ENCODE peak calls at places on chromosomes 7 and 10, in seven cellular contexts. V is NCI-H1092; I is Caki2; M is GM23248; W is NCI-H2081; F is activated naive CD8-positive, alpha-beta T cell treated with anti-CD3 and anti-CD28 coated beads, Interleukin-2, amount 10 ng/mL, durations not matched to agents 7 days and 5 days; J is KG1. D is an unnamed sample.
A peak's percentile ranks its signal among the peaks of the same experiment; 100 is the strongest.

GRCh38 chr7:150988230-150989226 is 2.3 kb upstream of the NOS3 start:
- DNase-seq in V (peak; percentile 79), M (peak; percentile 43), W (peak; percentile 89), F (peak; percentile 79), I (no peak), J (no peak), D (peak; percentile 93)

GRCh38 chr10:107814865-107815487 is 650.5 kb upstream of the SORCS1 start:
- DNase-seq in F (no peak), V (no peak), J (peak; percentile 29), M (peak; percentile 82), I (peak; percentile 40), W (peak; percentile 13), D (peak; percentile 74)

GRCh38 chr10:79295593-79295992 is 51.7 kb upstream of the PPIF start:
- DNase-seq in I (no peak), M (no peak), F (no peak), W (no peak), V (no peak), J (no peak), D (no peak)

GRCh38 chr10:91043173-91043910 is 122.5 kb upstream of the ANKRD1 start:
- DNase-seq in V (peak; percentile 2), M (peak; percentile 35), I (peak; percentile 11), J (no peak), F (no peak), W (peak; percentile 5), D (no peak)

GRCh38 chr7:114901771-114902170 is 20.1 kb upstream of the MDFIC start:
- DNase-seq in M (peak; percentile 43), I (no peak), V (no peak), J (no peak), W (no peak), F (no peak), D (no peak)

GRCh38 chr10:24778298-24778697 is 54.6 kb upstream of the ARHGAP21 start:
- DNase-seq in W (no peak), M (no peak), V (no peak), J (no peak), I (no peak), F (no peak), D (no peak)

GRCh38 chr10:103917326-103918052 is 495 bp downstream of the STN1 start:
- DNase-seq in F (peak; percentile 50), I (no peak), M (peak; percentile 76), V (no peak), W (no peak), J (no peak), D (no peak)

GRCh38 chr7:150515752-150516151 is 1.1 kb downstream of the GIMAP7 start:
- DNase-seq in F (no peak), W (no peak), I (no peak), M (no peak), J (no peak), V (no peak), D (no peak)

D was measured in retina.